ENCODE peak calls at places on chromosomes 5 and 9, in nine cellular contexts. One of them, this sample, is unnamed.

GRCh38 chr5:142942901-142943300 is 172.7 kb downstream of the ARHGAP26 start:
- DNase-seq in heart left ventricle: no peak
- DNase-seq in GM13976: no peak
- DNase-seq in MCF 10A: no peak
- DNase-seq in AG10803: no peak
- DNase-seq in GM12865: no peak
- DNase-seq in cardiac fibroblast: no peak
- DNase-seq in BE2C: no peak
- DNase-seq in type B pancreatic cell: no peak
- DNase-seq in this sample: no peak

GRCh38 chr5:72602696-72603685 is 95.8 kb upstream of the ZNF366 start:
- DNase-seq in type B pancreatic cell: no peak
- DNase-seq in AG10803: no peak
- DNase-seq in MCF 10A: no peak
- DNase-seq in GM12865: no peak
- DNase-seq in GM13976: no peak
- DNase-seq in BE2C: no peak
- DNase-seq in heart left ventricle: no peak
- DNase-seq in cardiac fibroblast: no peak
- DNase-seq in this sample: no peak

GRCh38 chr5:119743927-119744326 is 114.6 kb downstream of the FAM170A start:
- DNase-seq in MCF 10A: peak
- DNase-seq in BE2C: peak
- DNase-seq in cardiac fibroblast: peak
- DNase-seq in AG10803: peak
- DNase-seq in GM13976: peak
- DNase-seq in type B pancreatic cell: no peak
- DNase-seq in GM12865: peak
- DNase-seq in heart left ventricle: no peak
- DNase-seq in this sample: peak

GRCh38 chr9:114386361-114386885 is 1.4 kb downstream of the AKNA start:
- DNase-seq in cardiac fibroblast: no peak
- DNase-seq in type B pancreatic cell: no peak
- DNase-seq in BE2C: no peak
- DNase-seq in heart left ventricle: no peak
- DNase-seq in MCF 10A: no peak
- DNase-seq in GM13976: no peak
- DNase-seq in GM12865: no peak
- DNase-seq in AG10803: no peak
- DNase-seq in this sample: no peak

GRCh38 chr9:93900971-93901861 is 53.9 kb downstream of the BARX1 start:
- DNase-seq in BE2C: no peak
- DNase-seq in type B pancreatic cell: peak
- DNase-seq in GM13976: no peak
- DNase-seq in heart left ventricle: no peak
- DNase-seq in MCF 10A: no peak
- DNase-seq in GM12865: no peak
- DNase-seq in cardiac fibroblast: no peak
- DNase-seq in AG10803: no peak
- DNase-seq in this sample: no peak

GRCh38 chr9:14417230-14417629 is 103.3 kb upstream of the NFIB start:
- DNase-seq in heart left ventricle: no peak
- DNase-seq in BE2C: no peak
- DNase-seq in MCF 10A: peak
- DNase-seq in AG10803: peak
- DNase-seq in GM12865: no peak
- DNase-seq in GM13976: no peak
- DNase-seq in type B pancreatic cell: no peak
- DNase-seq in cardiac fibroblast: peak
- DNase-seq in this sample: no peak

GRCh38 chr5:95619096-95619495 is 791 bp upstream of the GPR150 start:
- DNase-seq in heart left ventricle: no peak
- DNase-seq in cardiac fibroblast: peak
- DNase-seq in GM12865: no peak
- DNase-seq in type B pancreatic cell: no peak
- DNase-seq in MCF 10A: no peak
- DNase-seq in GM13976: no peak
- DNase-seq in AG10803: no peak
- DNase-seq in BE2C: no peak
- DNase-seq in this sample: no peak

GRCh38 chr9:638152-638551 is 203.3 kb upstream of the DMRT1 start:
- DNase-seq in cardiac fibroblast: no peak
- DNase-seq in heart left ventricle: no peak
- DNase-seq in BE2C: no peak
- DNase-seq in type B pancreatic cell: no peak
- DNase-seq in GM12865: peak
- DNase-seq in GM13976: no peak
- DNase-seq in AG10803: no peak
- DNase-seq in MCF 10A: no peak
- DNase-seq in this sample: no peak

GRCh38 chr5:148268556-148268955 is at the start of gene SPINK13:
- DNase-seq in type B pancreatic cell: no peak
- DNase-seq in GM12865: no peak
- DNase-seq in heart left ventricle: no peak
- DNase-seq in BE2C: no peak
- DNase-seq in GM13976: no peak
- DNase-seq in AG10803: peak
- DNase-seq in MCF 10A: peak
- DNase-seq in cardiac fibroblast: peak
- DNase-seq in this sample: no peak

GRCh38 chr5:143554918-143555477 is 151.5 kb upstream of the NR3C1 start:
- DNase-seq in cardiac fibroblast: no peak
- DNase-seq in BE2C: no peak
- DNase-seq in GM13976: no peak
- DNase-seq in MCF 10A: peak
- DNase-seq in heart left ventricle: no peak
- DNase-seq in GM12865: no peak
- DNase-seq in type B pancreatic cell: no peak
- DNase-seq in AG10803: no peak
- DNase-seq in this sample: no peak

GRCh38 chr5:113321266-113321665 is 113.5 kb downstream of the TSSK1B start:
- DNase-seq in MCF 10A: no peak
- DNase-seq in type B pancreatic cell: no peak
- DNase-seq in GM12865: no peak
- DNase-seq in BE2C: peak
- DNase-seq in heart left ventricle: no peak
- DNase-seq in GM13976: no peak
- DNase-seq in cardiac fibroblast: peak
- DNase-seq in AG10803: no peak
- DNase-seq in this sample: no peak
- TF ChIP-seq CTCF in MCF 10A: no peak
- TF ChIP-seq CTCF in type B pancreatic cell: no peak
- TF ChIP-seq CTCF in GM12865: no peak
- TF ChIP-seq CTCF in BE2C: peak
- TF ChIP-seq CTCF in heart left ventricle: no peak
- TF ChIP-seq CTCF in GM13976: no peak
- TF ChIP-seq CTCF in cardiac fibroblast: no peak
- TF ChIP-seq CTCF in AG10803: no peak
- TF ChIP-seq CTCF in this sample: no peak

GRCh38 chr5:144684899-144685298 is 514.2 kb downstream of the KCTD16 start:
- DNase-seq in cardiac fibroblast: no peak
- DNase-seq in GM12865: no peak
- DNase-seq in BE2C: no peak
- DNase-seq in heart left ventricle: no peak
- DNase-seq in AG10803: no peak
- DNase-seq in type B pancreatic cell: no peak
- DNase-seq in MCF 10A: no peak
- DNase-seq in GM13976: no peak
- DNase-seq in this sample: no peak
- TF ChIP-seq CTCF in cardiac fibroblast: no peak
- TF ChIP-seq CTCF in GM12865: no peak
- TF ChIP-seq CTCF in BE2C: no peak
- TF ChIP-seq CTCF in heart left ventricle: no peak
- TF ChIP-seq CTCF in AG10803: no peak
- TF ChIP-seq CTCF in type B pancreatic cell: no peak
- TF ChIP-seq CTCF in MCF 10A: no peak
- TF ChIP-seq CTCF in GM13976: no peak
- TF ChIP-seq CTCF in this sample: no peak

DNA sequence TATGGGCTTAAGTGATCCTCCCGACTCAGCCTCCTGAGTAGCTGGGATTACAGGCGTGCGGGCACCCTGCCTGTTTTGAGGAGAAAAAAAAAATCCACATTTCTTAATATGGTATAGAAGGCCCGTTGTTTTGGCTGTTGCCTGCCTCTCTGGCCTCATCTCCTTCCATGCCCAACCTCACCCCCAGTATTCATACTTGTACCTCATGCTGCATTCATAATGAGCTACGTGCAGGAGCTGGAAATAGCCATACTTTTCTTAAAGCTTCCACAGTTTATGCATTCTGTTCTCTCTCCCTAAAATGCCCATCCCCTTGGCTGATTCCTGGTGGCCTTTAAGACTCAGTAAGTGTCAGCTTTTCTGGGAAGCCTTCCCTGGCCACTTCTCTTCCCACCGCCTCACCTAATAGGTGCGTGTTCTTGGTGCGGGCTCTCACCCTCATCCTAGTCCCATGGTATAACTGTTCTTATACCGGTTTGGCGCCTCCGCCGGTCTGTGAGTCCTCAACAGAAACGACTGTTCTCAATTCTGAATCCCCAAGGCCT is 2.1 kb upstream of the TPM2 start:
- DNase-seq in GM12865: no peak
- DNase-seq in BE2C: no peak
- DNase-seq in cardiac fibroblast: no peak
- DNase-seq in AG10803: no peak
- DNase-seq in type B pancreatic cell: no peak
- DNase-seq in heart left ventricle: no peak
- DNase-seq in GM13976: no peak
- DNase-seq in MCF 10A: no peak
- DNase-seq in this sample: peak
- TF ChIP-seq CTCF in GM12865: no peak
- TF ChIP-seq CTCF in BE2C: no peak
- TF ChIP-seq CTCF in cardiac fibroblast: no peak
- TF ChIP-seq CTCF in AG10803: no peak
- TF ChIP-seq CTCF in type B pancreatic cell: no peak
- TF ChIP-seq CTCF in heart left ventricle: no peak
- TF ChIP-seq CTCF in GM13976: no peak
- TF ChIP-seq CTCF in MCF 10A: no peak
- TF ChIP-seq CTCF in this sample: no peak

GRCh38 chr9:21788752-21789151 is 13.7 kb upstream of the MTAP start:
- DNase-seq in BE2C: no peak
- DNase-seq in cardiac fibroblast: peak
- DNase-seq in GM13976: no peak
- DNase-seq in type B pancreatic cell: no peak
- DNase-seq in GM12865: no peak
- DNase-seq in heart left ventricle: no peak
- DNase-seq in MCF 10A: no peak
- DNase-seq in AG10803: no peak
- DNase-seq in this sample: no peak

GRCh38 chr9:21795483-21795882 is 7.0 kb upstream of the MTAP start:
- DNase-seq in type B pancreatic cell: no peak
- DNase-seq in MCF 10A: no peak
- DNase-seq in GM13976: no peak
- DNase-seq in heart left ventricle: no peak
- DNase-seq in BE2C: no peak
- DNase-seq in cardiac fibroblast: no peak
- DNase-seq in AG10803: no peak
- DNase-seq in GM12865: no peak
- DNase-seq in this sample: no peak

DNA sequence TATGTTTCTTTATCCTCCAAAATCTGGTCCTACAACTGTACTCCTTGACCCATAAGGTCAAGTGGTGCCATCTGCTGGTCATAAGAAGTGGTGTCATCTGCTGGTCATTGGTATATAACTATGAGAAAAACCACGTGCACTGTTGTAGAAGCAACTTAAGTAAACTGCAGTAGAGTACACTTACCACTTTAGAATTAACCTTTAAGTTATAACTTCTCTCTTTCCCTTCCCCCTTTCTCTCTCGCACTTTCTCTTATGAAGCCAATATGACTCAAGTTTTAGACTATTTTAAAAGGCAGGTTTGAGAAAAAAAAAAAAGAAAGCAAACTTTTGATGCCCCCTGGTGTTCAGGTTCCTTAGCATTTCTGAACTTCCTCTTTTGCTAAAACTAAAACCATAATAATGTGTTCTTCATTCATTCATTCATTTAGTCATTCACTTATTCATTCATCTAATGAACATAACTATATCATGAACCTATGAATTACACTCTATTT is 12.8 kb upstream of the MTAP start:
- DNase-seq in GM12865: peak
- DNase-seq in BE2C: peak
- DNase-seq in heart left ventricle: peak
- DNase-seq in type B pancreatic cell: no peak
- DNase-seq in cardiac fibroblast: peak
- DNase-seq in GM13976: peak
- DNase-seq in MCF 10A: no peak
- DNase-seq in AG10803: peak
- DNase-seq in this sample: peak
- TF ChIP-seq CTCF in GM12865: peak
- TF ChIP-seq CTCF in BE2C: peak
- TF ChIP-seq CTCF in heart left ventricle: peak
- TF ChIP-seq CTCF in type B pancreatic cell: peak
- TF ChIP-seq CTCF in cardiac fibroblast: peak
- TF ChIP-seq CTCF in GM13976: peak
- TF ChIP-seq CTCF in MCF 10A: no peak
- TF ChIP-seq CTCF in AG10803: peak
- TF ChIP-seq CTCF in this sample: peak

DNA sequence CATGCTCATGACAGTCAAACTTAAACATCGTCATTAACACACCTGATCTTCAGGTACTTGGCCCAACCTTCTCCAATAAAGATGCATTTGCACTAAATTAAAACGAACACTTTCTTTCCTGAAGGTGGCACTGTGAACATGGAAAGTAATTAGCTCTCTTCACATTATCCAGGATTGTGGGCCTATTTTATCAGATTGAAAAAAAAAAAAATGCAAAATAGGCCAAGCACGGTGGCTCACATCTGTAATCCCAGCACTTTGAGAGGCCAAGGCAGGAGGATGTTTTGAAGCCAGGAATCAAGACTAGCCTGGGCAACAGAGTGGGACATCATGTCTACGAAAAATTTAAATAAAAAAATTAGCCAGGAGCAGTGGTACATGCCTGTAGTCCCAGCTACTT is 14.4 kb upstream of the CDC20B start:
- DNase-seq in heart left ventricle: no peak
- DNase-seq in BE2C: no peak
- DNase-seq in MCF 10A: peak
- DNase-seq in GM13976: no peak
- DNase-seq in cardiac fibroblast: peak
- DNase-seq in GM12865: no peak
- DNase-seq in type B pancreatic cell: no peak
- DNase-seq in AG10803: no peak
- DNase-seq in this sample: no peak
- TF ChIP-seq CTCF in heart left ventricle: no peak
- TF ChIP-seq CTCF in BE2C: peak
- TF ChIP-seq CTCF in MCF 10A: peak
- TF ChIP-seq CTCF in GM13976: no peak
- TF ChIP-seq CTCF in cardiac fibroblast: peak
- TF ChIP-seq CTCF in GM12865: no peak
- TF ChIP-seq CTCF in type B pancreatic cell: peak
- TF ChIP-seq CTCF in AG10803: peak
- TF ChIP-seq CTCF in this sample: no peak

DNA sequence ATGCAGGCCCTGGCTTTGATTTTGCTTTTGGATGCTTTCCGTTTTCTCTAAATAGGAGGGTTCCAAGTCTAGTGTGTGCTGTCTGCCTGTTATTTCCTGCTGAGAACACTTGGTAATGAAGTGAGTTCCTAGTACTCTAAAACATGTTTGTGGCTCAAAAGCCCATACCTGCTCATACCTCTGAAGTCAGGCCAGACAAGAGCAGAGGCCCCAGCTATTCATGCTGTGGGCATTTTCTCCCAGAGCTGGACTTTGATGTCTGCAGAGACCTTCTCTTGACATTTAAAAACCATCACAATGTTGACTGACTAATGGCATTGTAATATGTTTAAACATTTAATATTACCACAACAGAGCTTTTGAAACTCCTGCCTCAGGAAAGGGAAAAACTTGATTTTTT is 211.2 kb downstream of the GOLPH3 start:
- DNase-seq in BE2C: no peak
- DNase-seq in GM13976: no peak
- DNase-seq in GM12865: no peak
- DNase-seq in heart left ventricle: no peak
- DNase-seq in MCF 10A: no peak
- DNase-seq in cardiac fibroblast: no peak
- DNase-seq in AG10803: peak
- DNase-seq in type B pancreatic cell: no peak
- DNase-seq in this sample: no peak
- TF ChIP-seq CTCF in BE2C: no peak
- TF ChIP-seq CTCF in GM13976: no peak
- TF ChIP-seq CTCF in GM12865: no peak
- TF ChIP-seq CTCF in heart left ventricle: no peak
- TF ChIP-seq CTCF in MCF 10A: no peak
- TF ChIP-seq CTCF in cardiac fibroblast: no peak
- TF ChIP-seq CTCF in AG10803: no peak
- TF ChIP-seq CTCF in type B pancreatic cell: no peak
- TF ChIP-seq CTCF in this sample: no peak

This sample was measured in endothelial cell.